ENCODE peak calls at places on chromosomes 6 and 20, in ten cellular contexts. Z is lower lobe of right lung, W is A549, V is suprapubic skin, B is upper lobe of left lung, J is cardiac muscle cell, D is body of pancreas, H is IMR-90, E is GM23248, I is PC-9. F is an unnamed sample.

GRCh38 chr6:33192671-33193602 is 670 bp upstream of the COL11A2 start:
- DNase-seq in Z (no peak), W (no peak), V (no peak), B (no peak), J (peak; percentile 29), D (peak; percentile 59), H (no peak), E (peak; percentile 64), I (no peak), F (no peak)

GRCh38 chr6:41348934-41349333 is 13.5 kb downstream of the NCR2 start:
- DNase-seq in Z (no peak), W (no peak), V (no peak), B (no peak), J (no peak), D (no peak), H (no peak), E (no peak), I (no peak), F (no peak)

GRCh38 chr20:50133474-50134217 is 19.9 kb downstream of the PEDS1 start:
- DNase-seq in Z (no peak), W (no peak), V (no peak), B (no peak), J (no peak), D (no peak), H (no peak), E (no peak), I (no peak), F (no peak)

GRCh38 chr6:110083875-110084585 is 95.4 kb downstream of the WASF1 start:
- DNase-seq in Z (no peak), W (no peak), V (no peak), B (no peak), J (no peak), D (no peak), H (no peak), E (no peak), I (no peak), F (no peak)

GRCh38 chr6:34484899-34485298 is 19.0 kb downstream of the PACSIN1 start:
- DNase-seq in Z (no peak), W (no peak), V (no peak), B (no peak), J (no peak), D (no peak), H (no peak), E (no peak), I (peak; percentile 78), F (peak; percentile 30)

GRCh38 chr6:37053683-37054082 is 48.2 kb downstream of the FGD2 start:
- DNase-seq in Z (no peak), W (no peak), V (peak; percentile 40), B (no peak), J (no peak), D (no peak), H (no peak), E (no peak), I (no peak), F (no peak)

GRCh38 chr20:48921883-48922867 is 664 bp downstream of the ARFGEF2 start:
- DNase-seq in Z (peak; percentile 78), W (peak; percentile 58), V (peak; percentile 74), B (peak; percentile 56), J (no peak), D (peak; percentile 70), H (peak; percentile 34), E (peak; percentile 77), I (no peak), F (peak; percentile 16)

GRCh38 chr6:133613231-133613630 is 275.7 kb upstream of the TCF21 start:
- DNase-seq in Z (no peak), W (no peak), V (no peak), B (no peak), J (no peak), D (no peak), H (no peak), E (no peak), I (no peak), F (no peak)

GRCh38 chr6:145783796-145784195 is 30.8 kb downstream of the FBXO30 start:
- DNase-seq in Z (no peak), W (no peak), V (no peak), B (no peak), J (no peak), D (no peak), H (no peak), E (no peak), I (no peak), F (no peak)

GRCh38 chr20:45374101-45374467 is 4.0 kb downstream of the TP53TG5 start:
- DNase-seq in Z (no peak), W (no peak), V (no peak), B (no peak), J (no peak), D (no peak), H (no peak), E (no peak), I (no peak), F (no peak)
- H3K4me3 ChIP-seq in Z (peak overlapping the region; percentile 61), W (peak overlapping the region; percentile 43), V (peak overlapping the region; percentile 44), B (no peak overlapping the region), J (peak overlapping the region; percentile 23), D (no peak overlapping the region), H (no peak overlapping the region), E (peak overlapping the region; percentile 72), I (no peak overlapping the region), F (no peak overlapping the region)

GRCh38 chr6:167445568-167445967 is 120.7 kb downstream of the TTLL2 start:
- DNase-seq in Z (no peak), W (no peak), V (no peak), B (no peak), J (no peak), D (no peak), H (no peak), E (no peak), I (no peak), F (no peak)

GRCh38 chr6:167441653-167442644 is 117.1 kb downstream of the TTLL2 start:
- DNase-seq in Z (no peak), W (no peak), V (no peak), B (no peak), J (peak; percentile 11), D (no peak), H (no peak), E (peak; percentile 1), I (no peak), F (no peak)

GRCh38 chr6:167448378-167448777 is 123.5 kb downstream of the TTLL2 start:
- DNase-seq in Z (no peak), W (no peak), V (no peak), B (no peak), J (no peak), D (no peak), H (no peak), E (no peak), I (no peak), F (no peak)

GRCh38 chr6:167444602-167445346 is 119.9 kb downstream of the TTLL2 start:
- DNase-seq in Z (no peak), W (no peak), V (no peak), B (no peak), J (no peak), D (no peak), H (no peak), E (no peak), I (no peak), F (no peak)

DNA sequence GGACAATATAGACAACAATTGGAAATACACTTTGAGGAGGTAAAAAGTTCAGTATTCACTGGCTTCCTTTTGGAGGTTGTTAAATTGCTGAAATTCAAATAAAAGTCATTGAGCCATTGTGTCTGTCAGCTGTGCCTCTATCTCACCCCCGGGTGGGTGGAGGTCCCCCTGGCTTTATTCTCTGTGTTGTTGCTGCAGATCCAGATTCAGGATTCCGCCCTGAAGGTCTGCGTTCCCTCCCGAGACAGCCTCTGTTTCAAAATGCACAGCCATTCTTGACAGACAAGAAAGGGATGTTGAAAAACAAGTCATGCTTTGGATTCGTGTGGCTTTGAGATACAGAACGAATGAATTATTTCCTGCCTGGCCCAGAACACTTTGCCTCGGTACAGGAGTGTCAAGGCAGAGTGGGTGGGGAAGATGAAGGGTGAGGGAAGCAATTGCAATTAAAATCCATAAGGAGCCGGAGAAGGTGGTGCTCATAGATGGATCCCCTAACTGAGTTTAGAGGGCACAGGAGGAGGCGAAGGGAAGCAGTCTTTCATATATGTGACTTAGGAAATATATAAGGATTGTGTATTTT is 118.3 kb downstream of the TTLL2 start:
- DNase-seq in Z (no peak), W (no peak), V (no peak), B (no peak), J (no peak), D (no peak), H (no peak), E (no peak), I (no peak), F (no peak)
- H3K9me3 ChIP-seq in Z (no peaks in the 10 kb centered on the region), W (no peaks in the 10 kb centered on the region), V (no peaks in the 10 kb centered on the region), B (no peaks in the 10 kb centered on the region), J (no peaks in the 10 kb centered on the region), D (no peaks in the 10 kb centered on the region), H (peaks cover 32% of the 10 kb centered on the region), E (no peaks in the 10 kb centered on the region), I (no peaks in the 10 kb centered on the region), F (no peaks in the 10 kb centered on the region)

GRCh38 chr6:24708612-24709011 is 10.3 kb downstream of the C6orf62 start:
- DNase-seq in Z (no peak), W (no peak), V (no peak), B (no peak), J (no peak), D (no peak), H (no peak), E (no peak), I (no peak), F (no peak)
- H3K27ac ChIP-seq in Z (no peak overlapping the region), W (no peak overlapping the region), V (no peak overlapping the region), B (no peak overlapping the region), J (peak overlapping the region; percentile 31), D (no peak overlapping the region), H (no peak overlapping the region), E (no peak overlapping the region), I (no peak overlapping the region), F (no peak overlapping the region)

DNA sequence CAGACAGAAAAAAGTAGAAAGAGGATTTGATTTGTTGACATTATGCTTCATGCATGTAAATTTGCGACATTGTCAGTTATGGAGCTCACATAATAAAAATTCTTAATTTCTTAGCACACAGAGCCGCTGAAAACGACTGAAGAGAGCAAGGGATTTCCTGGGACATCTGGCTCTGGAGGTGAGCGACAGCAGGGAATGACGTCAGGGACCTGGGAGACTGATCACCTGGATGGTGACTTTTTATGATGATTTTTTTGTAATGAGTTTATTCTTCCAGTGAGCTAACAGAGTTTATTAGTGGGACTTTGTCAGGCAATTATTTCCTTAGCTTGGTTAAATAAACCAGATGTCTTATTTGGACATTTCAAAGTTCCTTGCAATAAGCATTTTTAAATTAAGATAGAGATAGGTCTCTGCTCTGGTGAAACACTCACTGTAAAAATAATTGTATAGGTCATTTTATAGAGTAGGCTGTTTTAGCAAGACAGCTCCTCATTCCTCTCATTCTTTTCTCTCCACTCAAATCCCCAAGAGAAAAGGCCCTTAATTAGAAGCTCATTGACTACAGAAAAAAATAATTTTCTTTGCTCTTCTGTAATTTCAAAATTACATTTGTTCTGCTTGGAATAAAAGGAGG is 19.4 kb downstream of the TMEM200A start:
- DNase-seq in Z (no peak), W (no peak), V (no peak), B (no peak), J (no peak), D (no peak), H (no peak), E (peak; percentile 79), I (no peak), F (no peak)
- H3K4me3 ChIP-seq in Z (no peak overlapping the region), W (no peak overlapping the region), V (no peak overlapping the region), B (no peak overlapping the region), J (no peak overlapping the region), D (no peak overlapping the region), H (no peak overlapping the region), E (peak overlapping the region; percentile 6), I (no peak overlapping the region), F (no peak overlapping the region)